ENCODE peak calls at places on chromosomes 5 and 9, in nine cellular contexts. One of them, this sample, is unnamed.

GRCh38 chr5:116885825-116886224 is 311.2 kb upstream of the SEMA6A start:
- DNase-seq in breast epithelium: no peak
- DNase-seq in nephron progenitor cell: no peak
- DNase-seq in CD8-positive, alpha-beta T cell: no peak
- DNase-seq in heart right ventricle: no peak
- DNase-seq in fibroblast of mammary gland: no peak
- DNase-seq in fibroblast of the aortic adventitia: no peak
- DNase-seq in progenitor cell of endocrine pancreas: no peak
- DNase-seq in adrenal gland: no peak
- DNase-seq in this sample: no peak

GRCh38 chr5:115671939-115672338 is 46.1 kb upstream of the TMED7 start:
- DNase-seq in breast epithelium: no peak
- DNase-seq in nephron progenitor cell: no peak
- DNase-seq in CD8-positive, alpha-beta T cell: no peak
- DNase-seq in heart right ventricle: no peak
- DNase-seq in fibroblast of mammary gland: no peak
- DNase-seq in fibroblast of the aortic adventitia: peak; percentile 28
- DNase-seq in progenitor cell of endocrine pancreas: no peak
- DNase-seq in adrenal gland: no peak
- DNase-seq in this sample: no peak

GRCh38 chr9:126299706-126300276 is 26.8 kb upstream of the MVB12B start:
- DNase-seq in breast epithelium: no peak
- DNase-seq in nephron progenitor cell: no peak
- DNase-seq in CD8-positive, alpha-beta T cell: peak; percentile 11
- DNase-seq in heart right ventricle: no peak
- DNase-seq in fibroblast of mammary gland: peak; percentile 9
- DNase-seq in fibroblast of the aortic adventitia: peak; percentile 17
- DNase-seq in progenitor cell of endocrine pancreas: no peak
- DNase-seq in adrenal gland: no peak
- DNase-seq in this sample: no peak

GRCh38 chr5:5419291-5420210 is 2.9 kb upstream of the ICE1 start:
- DNase-seq in breast epithelium: no peak
- DNase-seq in nephron progenitor cell: peak; percentile 17
- DNase-seq in CD8-positive, alpha-beta T cell: no peak
- DNase-seq in heart right ventricle: no peak
- DNase-seq in fibroblast of mammary gland: peak; percentile 96
- DNase-seq in fibroblast of the aortic adventitia: peak; percentile 80
- DNase-seq in progenitor cell of endocrine pancreas: no peak
- DNase-seq in adrenal gland: no peak
- DNase-seq in this sample: peak; percentile 63

GRCh38 chr9:20872340-20872977 is 159.0 kb downstream of the HACD4 start:
- DNase-seq in breast epithelium: no peak
- DNase-seq in nephron progenitor cell: no peak
- DNase-seq in CD8-positive, alpha-beta T cell: no peak
- DNase-seq in heart right ventricle: no peak
- DNase-seq in fibroblast of mammary gland: peak; percentile 84
- DNase-seq in fibroblast of the aortic adventitia: peak; percentile 81
- DNase-seq in progenitor cell of endocrine pancreas: no peak
- DNase-seq in adrenal gland: no peak
- DNase-seq in this sample: no peak

GRCh38 chr5:57439601-57440000 is 43.0 kb downstream of the ACTBL2 start:
- DNase-seq in breast epithelium: no peak
- DNase-seq in nephron progenitor cell: no peak
- DNase-seq in CD8-positive, alpha-beta T cell: no peak
- DNase-seq in heart right ventricle: no peak
- DNase-seq in fibroblast of mammary gland: no peak
- DNase-seq in fibroblast of the aortic adventitia: no peak
- DNase-seq in progenitor cell of endocrine pancreas: no peak
- DNase-seq in adrenal gland: no peak
- DNase-seq in this sample: no peak

GRCh38 chr5:95053253-95053652 is 231.6 kb downstream of the MCTP1 start:
- DNase-seq in breast epithelium: no peak
- DNase-seq in nephron progenitor cell: no peak
- DNase-seq in CD8-positive, alpha-beta T cell: no peak
- DNase-seq in heart right ventricle: no peak
- DNase-seq in fibroblast of mammary gland: no peak
- DNase-seq in fibroblast of the aortic adventitia: no peak
- DNase-seq in progenitor cell of endocrine pancreas: no peak
- DNase-seq in adrenal gland: no peak
- DNase-seq in this sample: no peak

GRCh38 chr9:137255448-137256114 is 454 bp downstream of the NELFB start:
- DNase-seq in breast epithelium: no peak
- DNase-seq in nephron progenitor cell: no peak
- DNase-seq in CD8-positive, alpha-beta T cell: no peak
- DNase-seq in heart right ventricle: no peak
- DNase-seq in fibroblast of mammary gland: peak; percentile 16
- DNase-seq in fibroblast of the aortic adventitia: peak; percentile 22
- DNase-seq in progenitor cell of endocrine pancreas: peak; percentile 50
- DNase-seq in adrenal gland: peak; percentile 57
- DNase-seq in this sample: no peak

GRCh38 chr5:129125819-129126218 is 31.3 kb downstream of the ISOC1 start:
- DNase-seq in breast epithelium: no peak
- DNase-seq in nephron progenitor cell: no peak
- DNase-seq in CD8-positive, alpha-beta T cell: no peak
- DNase-seq in heart right ventricle: no peak
- DNase-seq in fibroblast of mammary gland: no peak
- DNase-seq in fibroblast of the aortic adventitia: no peak
- DNase-seq in progenitor cell of endocrine pancreas: no peak
- DNase-seq in adrenal gland: no peak
- DNase-seq in this sample: no peak

GRCh38 chr5:145787996-145788395 is 47.1 kb downstream of the PRELID2 start:
- DNase-seq in breast epithelium: no peak
- DNase-seq in nephron progenitor cell: no peak
- DNase-seq in CD8-positive, alpha-beta T cell: no peak
- DNase-seq in heart right ventricle: no peak
- DNase-seq in fibroblast of mammary gland: no peak
- DNase-seq in fibroblast of the aortic adventitia: peak; percentile 25
- DNase-seq in progenitor cell of endocrine pancreas: no peak
- DNase-seq in adrenal gland: no peak
- DNase-seq in this sample: no peak

GRCh38 chr5:176172246-176172645 is 66.0 kb upstream of the SIMC1 start:
- DNase-seq in breast epithelium: no peak
- DNase-seq in nephron progenitor cell: no peak
- DNase-seq in CD8-positive, alpha-beta T cell: no peak
- DNase-seq in heart right ventricle: no peak
- DNase-seq in fibroblast of mammary gland: no peak
- DNase-seq in fibroblast of the aortic adventitia: no peak
- DNase-seq in progenitor cell of endocrine pancreas: no peak
- DNase-seq in adrenal gland: no peak
- DNase-seq in this sample: no peak

GRCh38 chr5:93186031-93186682 is 394.9 kb downstream of the NR2F1-AS1 start:
- DNase-seq in breast epithelium: no peak
- DNase-seq in nephron progenitor cell: no peak
- DNase-seq in CD8-positive, alpha-beta T cell: no peak
- DNase-seq in heart right ventricle: no peak
- DNase-seq in fibroblast of mammary gland: peak; percentile 88
- DNase-seq in fibroblast of the aortic adventitia: peak; percentile 82
- DNase-seq in progenitor cell of endocrine pancreas: no peak
- DNase-seq in adrenal gland: no peak
- DNase-seq in this sample: no peak

GRCh38 chr5:89303033-89303480 is 420.1 kb upstream of the MEF2C start:
- DNase-seq in breast epithelium: no peak
- DNase-seq in nephron progenitor cell: no peak
- DNase-seq in CD8-positive, alpha-beta T cell: no peak
- DNase-seq in heart right ventricle: no peak
- DNase-seq in fibroblast of mammary gland: no peak
- DNase-seq in fibroblast of the aortic adventitia: no peak
- DNase-seq in progenitor cell of endocrine pancreas: no peak
- DNase-seq in adrenal gland: no peak
- DNase-seq in this sample: no peak

GRCh38 chr5:166119506-166119905 is 2171.9 kb upstream of the WWC1 start:
- DNase-seq in breast epithelium: no peak
- DNase-seq in nephron progenitor cell: no peak
- DNase-seq in CD8-positive, alpha-beta T cell: no peak
- DNase-seq in heart right ventricle: no peak
- DNase-seq in fibroblast of mammary gland: no peak
- DNase-seq in fibroblast of the aortic adventitia: no peak
- DNase-seq in progenitor cell of endocrine pancreas: no peak
- DNase-seq in adrenal gland: no peak
- DNase-seq in this sample: no peak
- TF ChIP-seq CTCF in breast epithelium: no peak
- TF ChIP-seq CTCF in nephron progenitor cell: no peak
- TF ChIP-seq CTCF in CD8-positive, alpha-beta T cell: no peak
- TF ChIP-seq CTCF in heart right ventricle: no peak
- TF ChIP-seq CTCF in fibroblast of mammary gland: no peak
- TF ChIP-seq CTCF in fibroblast of the aortic adventitia: no peak
- TF ChIP-seq CTCF in progenitor cell of endocrine pancreas: no peak
- TF ChIP-seq CTCF in adrenal gland: no peak
- TF ChIP-seq CTCF in this sample: no peak

DNA sequence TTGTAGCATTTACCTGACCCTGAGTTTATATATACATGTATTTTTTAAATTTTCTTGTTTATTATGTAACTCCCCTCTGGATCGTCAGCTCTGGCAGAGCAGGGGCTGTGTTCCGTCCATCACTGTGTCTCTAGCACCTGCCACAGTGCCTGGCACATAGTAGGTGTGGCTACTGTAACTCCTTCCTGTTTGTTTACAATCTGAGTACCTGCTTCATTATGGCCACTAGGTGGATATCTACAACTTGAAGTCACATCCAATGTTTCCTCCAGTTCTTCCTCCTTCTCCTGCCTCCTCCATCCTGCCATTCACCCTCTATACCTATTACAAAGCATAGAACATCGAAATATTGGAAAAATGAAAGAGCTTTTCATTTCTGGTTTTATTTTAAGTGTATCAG is 14.2 kb upstream of the PPP1R2B start:
- DNase-seq in breast epithelium: no peak
- DNase-seq in nephron progenitor cell: no peak
- DNase-seq in CD8-positive, alpha-beta T cell: no peak
- DNase-seq in heart right ventricle: no peak
- DNase-seq in fibroblast of mammary gland: no peak
- DNase-seq in fibroblast of the aortic adventitia: no peak
- DNase-seq in progenitor cell of endocrine pancreas: no peak
- DNase-seq in adrenal gland: no peak
- DNase-seq in this sample: no peak
- TF ChIP-seq CTCF in breast epithelium: peak; percentile 10
- TF ChIP-seq CTCF in nephron progenitor cell: no peak
- TF ChIP-seq CTCF in CD8-positive, alpha-beta T cell: peak; percentile 16
- TF ChIP-seq CTCF in heart right ventricle: peak; percentile 8
- TF ChIP-seq CTCF in fibroblast of mammary gland: no peak
- TF ChIP-seq CTCF in fibroblast of the aortic adventitia: no peak
- TF ChIP-seq CTCF in progenitor cell of endocrine pancreas: peak; percentile 26
- TF ChIP-seq CTCF in adrenal gland: no peak
- TF ChIP-seq CTCF in this sample: peak; percentile 25

DNA sequence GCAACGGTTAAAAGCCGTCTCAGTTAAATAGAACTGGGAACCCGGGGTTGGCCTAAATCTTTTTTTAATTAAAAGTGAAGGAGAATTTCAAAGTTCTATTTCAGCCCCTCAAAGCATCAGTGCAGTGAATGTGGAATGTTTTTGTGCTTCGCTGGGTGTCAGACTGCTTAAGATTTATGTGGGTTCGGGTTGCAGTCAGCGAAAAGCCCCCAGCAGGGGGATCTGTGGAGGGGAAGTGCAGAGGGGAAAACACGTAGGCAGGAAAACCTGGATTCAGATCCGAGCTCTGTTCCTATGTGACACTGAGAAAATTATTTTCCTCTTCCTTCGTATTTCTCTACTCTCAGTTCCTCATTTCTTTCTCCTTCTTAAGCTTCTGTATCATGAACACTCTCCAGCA is 19.7 kb downstream of the BRINP1 start:
- DNase-seq in breast epithelium: no peak
- DNase-seq in nephron progenitor cell: peak; percentile 71
- DNase-seq in CD8-positive, alpha-beta T cell: no peak
- DNase-seq in heart right ventricle: no peak
- DNase-seq in fibroblast of mammary gland: no peak
- DNase-seq in fibroblast of the aortic adventitia: no peak
- DNase-seq in progenitor cell of endocrine pancreas: no peak
- DNase-seq in adrenal gland: no peak
- DNase-seq in this sample: no peak
- TF ChIP-seq CTCF in breast epithelium: no peak
- TF ChIP-seq CTCF in nephron progenitor cell: peak; percentile 50
- TF ChIP-seq CTCF in CD8-positive, alpha-beta T cell: no peak
- TF ChIP-seq CTCF in heart right ventricle: no peak
- TF ChIP-seq CTCF in fibroblast of mammary gland: no peak
- TF ChIP-seq CTCF in fibroblast of the aortic adventitia: no peak
- TF ChIP-seq CTCF in progenitor cell of endocrine pancreas: peak; percentile 45
- TF ChIP-seq CTCF in adrenal gland: no peak
- TF ChIP-seq CTCF in this sample: no peak

GRCh38 chr5:140365941-140366340 is 5.9 kb downstream of the SLC4A9 start:
- DNase-seq in breast epithelium: no peak
- DNase-seq in nephron progenitor cell: no peak
- DNase-seq in CD8-positive, alpha-beta T cell: no peak
- DNase-seq in heart right ventricle: no peak
- DNase-seq in fibroblast of mammary gland: no peak
- DNase-seq in fibroblast of the aortic adventitia: no peak
- DNase-seq in progenitor cell of endocrine pancreas: no peak
- DNase-seq in adrenal gland: no peak
- DNase-seq in this sample: no peak

GRCh38 chr5:140364472-140364765 is 4.4 kb downstream of the SLC4A9 start:
- DNase-seq in breast epithelium: no peak
- DNase-seq in nephron progenitor cell: no peak
- DNase-seq in CD8-positive, alpha-beta T cell: no peak
- DNase-seq in heart right ventricle: no peak
- DNase-seq in fibroblast of mammary gland: no peak
- DNase-seq in fibroblast of the aortic adventitia: no peak
- DNase-seq in progenitor cell of endocrine pancreas: no peak
- DNase-seq in adrenal gland: no peak
- DNase-seq in this sample: no peak

GRCh38 chr5:140367631-140368013 is 7.6 kb downstream of the SLC4A9 start:
- DNase-seq in breast epithelium: no peak
- DNase-seq in nephron progenitor cell: no peak
- DNase-seq in CD8-positive, alpha-beta T cell: no peak
- DNase-seq in heart right ventricle: no peak
- DNase-seq in fibroblast of mammary gland: no peak
- DNase-seq in fibroblast of the aortic adventitia: no peak
- DNase-seq in progenitor cell of endocrine pancreas: no peak
- DNase-seq in adrenal gland: no peak
- DNase-seq in this sample: no peak

GRCh38 chr5:140365282-140365681 is 5.3 kb downstream of the SLC4A9 start:
- DNase-seq in breast epithelium: no peak
- DNase-seq in nephron progenitor cell: no peak
- DNase-seq in CD8-positive, alpha-beta T cell: no peak
- DNase-seq in heart right ventricle: no peak
- DNase-seq in fibroblast of mammary gland: no peak
- DNase-seq in fibroblast of the aortic adventitia: no peak
- DNase-seq in progenitor cell of endocrine pancreas: no peak
- DNase-seq in adrenal gland: no peak
- DNase-seq in this sample: no peak

DNA sequence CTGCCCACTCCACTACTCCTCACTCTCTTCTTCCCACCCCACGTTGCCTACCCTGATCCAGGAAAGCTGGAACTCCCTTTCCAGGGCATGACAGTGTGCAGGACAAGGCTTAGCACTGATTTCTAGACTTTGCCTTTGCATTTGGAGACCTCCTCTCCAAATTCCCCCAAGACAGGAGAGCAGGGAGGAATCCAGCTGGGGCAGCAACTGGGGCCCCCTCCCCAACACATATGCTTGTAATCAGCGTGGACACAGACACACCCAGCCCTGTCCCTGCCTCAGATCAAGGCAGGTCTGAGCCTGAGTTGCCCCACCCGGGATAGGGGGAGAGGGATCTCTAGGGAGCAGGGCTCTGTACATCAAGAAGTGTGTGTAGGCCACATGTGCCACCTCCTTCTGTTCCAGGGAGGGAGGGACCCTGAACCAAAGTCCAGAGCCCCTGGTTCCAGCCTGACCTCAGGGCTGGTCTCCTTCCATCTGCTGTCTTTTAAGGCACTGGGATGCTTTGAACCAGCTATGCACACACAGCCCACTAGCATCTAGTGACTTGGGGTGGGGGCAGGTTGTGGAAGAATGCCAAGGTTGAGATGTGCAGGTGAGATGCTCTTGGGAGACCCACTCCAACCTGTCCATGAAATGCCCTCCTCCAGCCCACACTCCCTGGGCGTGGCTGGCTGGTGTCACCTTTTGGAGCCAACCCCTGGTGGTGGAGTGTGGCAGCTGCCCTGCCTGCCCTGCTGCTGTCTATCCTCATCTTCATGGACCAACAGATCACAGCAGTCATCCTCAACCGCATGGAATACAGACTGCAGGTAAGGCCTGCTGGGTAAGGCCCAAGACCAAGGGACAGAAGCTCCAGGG is 7.0 kb downstream of the SLC4A9 start:
- DNase-seq in breast epithelium: no peak
- DNase-seq in nephron progenitor cell: no peak
- DNase-seq in CD8-positive, alpha-beta T cell: no peak
- DNase-seq in heart right ventricle: no peak
- DNase-seq in fibroblast of mammary gland: no peak
- DNase-seq in fibroblast of the aortic adventitia: no peak
- DNase-seq in progenitor cell of endocrine pancreas: no peak
- DNase-seq in adrenal gland: no peak
- DNase-seq in this sample: no peak
- TF ChIP-seq CTCF in breast epithelium: no peak
- TF ChIP-seq CTCF in nephron progenitor cell: no peak
- TF ChIP-seq CTCF in CD8-positive, alpha-beta T cell: no peak
- TF ChIP-seq CTCF in heart right ventricle: no peak
- TF ChIP-seq CTCF in fibroblast of mammary gland: no peak
- TF ChIP-seq CTCF in fibroblast of the aortic adventitia: no peak
- TF ChIP-seq CTCF in progenitor cell of endocrine pancreas: no peak
- TF ChIP-seq CTCF in adrenal gland: no peak
- TF ChIP-seq CTCF in this sample: no peak

This sample was measured in D721Med.